ENCODE peak calls at places on chromosomes 3 and 15, in five cellular contexts. One of them, this sample, is unnamed.

GRCh38 chr15:97703400-97703799 is 257.1 kb upstream of the ARRDC4 start:
- DNase-seq in spleen: no peak
- DNase-seq in esophagus squamous epithelium: no peak
- DNase-seq in cardiac muscle cell: no peak
- DNase-seq in HCT116: no peak
- DNase-seq in this sample: no peak

GRCh38 chr3:98769436-98769835 is 6.3 kb downstream of the ST3GAL6 start:
- DNase-seq in HCT116: no peak
- DNase-seq in spleen: no peak
- DNase-seq in esophagus squamous epithelium: no peak
- DNase-seq in cardiac muscle cell: no peak
- DNase-seq in this sample: no peak

GRCh38 chr3:126897943-126898342 is 85.0 kb upstream of the PLXNA1 start:
- DNase-seq in HCT116: no peak
- DNase-seq in esophagus squamous epithelium: no peak
- DNase-seq in cardiac muscle cell: no peak
- DNase-seq in spleen: no peak
- DNase-seq in this sample: peak; percentile 26

GRCh38 chr3:11282250-11283125 is 10.3 kb downstream of the ATG7 start:
- DNase-seq in esophagus squamous epithelium: no peak
- DNase-seq in cardiac muscle cell: no peak
- DNase-seq in HCT116: no peak
- DNase-seq in spleen: no peak
- DNase-seq in this sample: no peak

GRCh38 chr3:187639912-187640822 is 30.0 kb downstream of the SST start:
- DNase-seq in spleen: no peak
- DNase-seq in cardiac muscle cell: no peak
- DNase-seq in esophagus squamous epithelium: no peak
- DNase-seq in HCT116: no peak
- DNase-seq in this sample: no peak

GRCh38 chr3:58659051-58659675 is 7.4 kb downstream of the FAM3D start:
- DNase-seq in esophagus squamous epithelium: no peak
- DNase-seq in cardiac muscle cell: peak; percentile 22
- DNase-seq in HCT116: peak; percentile 24
- DNase-seq in spleen: no peak
- DNase-seq in this sample: peak; percentile 88

GRCh38 chr3:57582470-57583168 is 14.5 kb downstream of the ARF4 start:
- DNase-seq in cardiac muscle cell: no peak
- DNase-seq in HCT116: peak; percentile 24
- DNase-seq in spleen: no peak
- DNase-seq in esophagus squamous epithelium: no peak
- DNase-seq in this sample: peak; percentile 66

GRCh38 chr15:75185271-75186029 is 16.2 kb upstream of the C15orf39 start:
- DNase-seq in esophagus squamous epithelium: no peak
- DNase-seq in cardiac muscle cell: no peak
- DNase-seq in spleen: no peak
- DNase-seq in HCT116: no peak
- DNase-seq in this sample: no peak

GRCh38 chr3:63559884-63560283 is 92.6 kb upstream of the SNTN start:
- DNase-seq in spleen: no peak
- DNase-seq in esophagus squamous epithelium: no peak
- DNase-seq in HCT116: no peak
- DNase-seq in cardiac muscle cell: no peak
- DNase-seq in this sample: no peak

GRCh38 chr15:35358824-35359223 is 187.1 kb downstream of the DPH6 start:
- DNase-seq in cardiac muscle cell: no peak
- DNase-seq in spleen: peak; percentile 14
- DNase-seq in HCT116: no peak
- DNase-seq in esophagus squamous epithelium: no peak
- DNase-seq in this sample: peak; percentile 46

GRCh38 chr15:30922469-30923311 is 19.0 kb downstream of the FAN1 start:
- DNase-seq in esophagus squamous epithelium: no peak
- DNase-seq in HCT116: peak; percentile 6
- DNase-seq in cardiac muscle cell: no peak
- DNase-seq in spleen: no peak
- DNase-seq in this sample: peak; percentile 84

GRCh38 chr15:91655891-91656290 is 197.6 kb upstream of the SLCO3A1 start:
- DNase-seq in cardiac muscle cell: no peak
- DNase-seq in HCT116: no peak
- DNase-seq in spleen: no peak
- DNase-seq in esophagus squamous epithelium: no peak
- DNase-seq in this sample: no peak

GRCh38 chr3:160612386-160613115 is 47.2 kb upstream of the KPNA4 start:
- DNase-seq in cardiac muscle cell: no peak
- DNase-seq in esophagus squamous epithelium: no peak
- DNase-seq in spleen: no peak
- DNase-seq in HCT116: no peak
- DNase-seq in this sample: no peak

GRCh38 chr3:52077376-52077775 is 21.0 kb upstream of the DUSP7 start:
- DNase-seq in HCT116: no peak
- DNase-seq in cardiac muscle cell: peak; percentile 54
- DNase-seq in spleen: no peak
- DNase-seq in esophagus squamous epithelium: no peak
- DNase-seq in this sample: no peak

GRCh38 chr3:52533623-52534280 is at the start of gene NT5DC2:
- DNase-seq in spleen: peak; percentile 86
- DNase-seq in cardiac muscle cell: peak; percentile 90
- DNase-seq in HCT116: no peak
- DNase-seq in esophagus squamous epithelium: no peak
- DNase-seq in this sample: peak; percentile 84

GRCh38 chr3:16490062-16490641 is 23.3 kb downstream of the RFTN1 start:
- DNase-seq in cardiac muscle cell: no peak
- DNase-seq in spleen: no peak
- DNase-seq in esophagus squamous epithelium: no peak
- DNase-seq in HCT116: no peak
- DNase-seq in this sample: no peak

GRCh38 chr3:23671901-23672589 is 133.7 kb upstream of the UBE2E1 start:
- DNase-seq in esophagus squamous epithelium: no peak
- DNase-seq in HCT116: no peak
- DNase-seq in cardiac muscle cell: no peak
- DNase-seq in spleen: no peak
- DNase-seq in this sample: no peak

GRCh38 chr3:36695113-36695768 is 69.1 kb downstream of the DCLK3 start:
- DNase-seq in esophagus squamous epithelium: no peak
- DNase-seq in spleen: no peak
- DNase-seq in HCT116: no peak
- DNase-seq in cardiac muscle cell: no peak
- DNase-seq in this sample: no peak

GRCh38 chr3:9279959-9280358 is 30.5 kb upstream of the SRGAP3 start:
- DNase-seq in esophagus squamous epithelium: no peak
- DNase-seq in spleen: no peak
- DNase-seq in HCT116: no peak
- DNase-seq in cardiac muscle cell: no peak
- DNase-seq in this sample: no peak

GRCh38 chr3:178690571-178690970 is 154.3 kb downstream of the KCNMB2 start:
- DNase-seq in esophagus squamous epithelium: no peak
- DNase-seq in spleen: no peak
- DNase-seq in HCT116: no peak
- DNase-seq in cardiac muscle cell: peak; percentile 18
- DNase-seq in this sample: no peak

GRCh38 chr3:187673012-187673411 is 2.8 kb upstream of the SST start:
- DNase-seq in HCT116: no peak
- DNase-seq in esophagus squamous epithelium: no peak
- DNase-seq in spleen: no peak
- DNase-seq in cardiac muscle cell: no peak
- DNase-seq in this sample: no peak

GRCh38 chr3:133506215-133506901 is 67.1 kb upstream of the CDV3 start:
- DNase-seq in spleen: no peak
- DNase-seq in esophagus squamous epithelium: no peak
- DNase-seq in HCT116: no peak
- DNase-seq in cardiac muscle cell: no peak
- DNase-seq in this sample: no peak

GRCh38 chr3:65030847-65031463 is 343.2 kb upstream of the ADAMTS9 start:
- DNase-seq in esophagus squamous epithelium: no peak
- DNase-seq in spleen: no peak
- DNase-seq in HCT116: no peak
- DNase-seq in cardiac muscle cell: no peak
- DNase-seq in this sample: no peak

GRCh38 chr3:30227571-30228301 is 378.7 kb upstream of the TGFBR2 start:
- DNase-seq in cardiac muscle cell: no peak
- DNase-seq in spleen: no peak
- DNase-seq in HCT116: peak; percentile 27
- DNase-seq in esophagus squamous epithelium: no peak
- DNase-seq in this sample: no peak

GRCh38 chr3:5232570-5232969 is 45.1 kb downstream of the EDEM1 start:
- DNase-seq in HCT116: no peak
- DNase-seq in spleen: no peak
- DNase-seq in esophagus squamous epithelium: no peak
- DNase-seq in cardiac muscle cell: no peak
- DNase-seq in this sample: peak; percentile 78

GRCh38 chr3:15342945-15343344 is 10.6 kb upstream of the SH3BP5 start:
- DNase-seq in spleen: no peak
- DNase-seq in esophagus squamous epithelium: no peak
- DNase-seq in cardiac muscle cell: no peak
- DNase-seq in HCT116: no peak
- DNase-seq in this sample: no peak

GRCh38 chr3:128237348-128238099 is 84.2 kb downstream of the EEFSEC start:
- DNase-seq in HCT116: no peak
- DNase-seq in spleen: no peak
- DNase-seq in cardiac muscle cell: no peak
- DNase-seq in esophagus squamous epithelium: no peak
- DNase-seq in this sample: no peak

GRCh38 chr3:159765860-159766294 is 222.8 kb upstream of the IL12A start:
- DNase-seq in spleen: no peak
- DNase-seq in esophagus squamous epithelium: no peak
- DNase-seq in cardiac muscle cell: peak; percentile 65
- DNase-seq in HCT116: no peak
- DNase-seq in this sample: no peak

GRCh38 chr3:31661286-31661685 is 128.6 kb downstream of the STT3B start:
- DNase-seq in HCT116: no peak
- DNase-seq in cardiac muscle cell: no peak
- DNase-seq in spleen: no peak
- DNase-seq in esophagus squamous epithelium: no peak
- DNase-seq in this sample: no peak
- H3K27ac ChIP-seq in HCT116: no peak overlapping the region
- H3K27ac ChIP-seq in cardiac muscle cell: no peak overlapping the region
- H3K27ac ChIP-seq in spleen: no peak overlapping the region
- H3K27ac ChIP-seq in esophagus squamous epithelium: no peak overlapping the region
- H3K27ac ChIP-seq in this sample: no peak overlapping the region

GRCh38 chr3:13665582-13666226 is 116.8 kb downstream of the FBLN2 start:
- DNase-seq in HCT116: no peak
- DNase-seq in cardiac muscle cell: no peak
- DNase-seq in esophagus squamous epithelium: no peak
- DNase-seq in spleen: no peak
- DNase-seq in this sample: no peak
- TF ChIP-seq CTCF in HCT116: no peak
- TF ChIP-seq CTCF in cardiac muscle cell: no peak
- TF ChIP-seq CTCF in esophagus squamous epithelium: no peak
- TF ChIP-seq CTCF in spleen: no peak
- TF ChIP-seq CTCF in this sample: no peak

GRCh38 chr15:38706956-38707355 is 142.3 kb upstream of the RASGRP1 start:
- DNase-seq in spleen: no peak
- DNase-seq in HCT116: no peak
- DNase-seq in esophagus squamous epithelium: no peak
- DNase-seq in cardiac muscle cell: no peak
- DNase-seq in this sample: no peak
- H3K27ac ChIP-seq in spleen: no peak overlapping the region
- H3K27ac ChIP-seq in HCT116: no peak overlapping the region
- H3K27ac ChIP-seq in esophagus squamous epithelium: peak overlapping the region; percentile 17
- H3K27ac ChIP-seq in cardiac muscle cell: no peak overlapping the region
- H3K27ac ChIP-seq in this sample: no peak overlapping the region

DNA sequence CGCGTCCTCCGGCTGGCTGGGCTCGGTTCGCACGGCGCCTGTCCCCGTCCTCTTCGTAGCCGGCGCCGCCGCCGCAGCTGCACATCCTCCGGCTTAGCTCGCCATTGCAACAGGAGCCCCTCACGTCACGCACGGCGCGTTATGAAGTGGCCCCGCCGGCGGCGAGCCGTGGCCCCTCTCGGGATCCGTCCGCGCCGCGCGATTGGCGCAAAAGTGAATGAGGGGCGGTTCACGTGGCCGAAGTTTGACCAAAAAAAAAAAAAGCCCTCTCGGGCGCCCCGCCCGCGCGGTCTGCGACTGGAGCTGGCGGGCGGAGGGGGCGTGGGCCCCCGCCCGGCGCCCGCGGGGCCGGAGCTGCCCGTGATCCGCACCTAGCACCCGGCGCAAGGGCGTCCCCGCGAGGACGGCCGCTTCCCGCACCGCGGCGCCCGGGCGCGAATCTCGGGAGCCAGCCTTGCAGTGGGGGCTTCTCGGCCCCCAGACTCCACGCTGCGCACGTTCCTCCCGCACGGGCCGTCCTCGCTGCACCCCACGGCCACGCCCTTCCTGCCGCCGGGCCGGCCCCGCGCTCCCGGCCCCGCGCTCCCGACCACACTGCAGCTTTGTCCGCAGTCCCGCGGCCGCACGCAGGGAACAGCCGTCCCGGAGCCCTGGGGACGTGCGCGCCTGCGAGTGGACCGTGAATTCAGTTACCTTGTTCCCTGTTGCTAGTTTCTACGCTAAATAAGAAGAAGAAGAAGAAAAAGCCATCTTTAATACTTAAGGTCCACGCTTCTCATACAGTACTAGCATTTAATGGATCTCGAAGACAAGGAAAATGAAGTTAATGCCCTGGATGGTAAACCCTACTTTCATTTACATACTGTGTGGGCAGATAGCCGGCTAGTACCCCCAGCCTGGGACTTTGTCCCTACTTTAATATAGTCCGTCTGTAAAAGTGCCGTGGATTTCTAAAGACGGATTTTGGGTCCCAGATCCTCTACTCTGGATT is at the start of gene CHSY1:
- DNase-seq in spleen: peak; percentile 98
- DNase-seq in HCT116: peak; percentile 76
- DNase-seq in esophagus squamous epithelium: peak; percentile 47
- DNase-seq in cardiac muscle cell: peak; percentile 93
- DNase-seq in this sample: peak; percentile 85
- TF ChIP-seq CTCF in spleen: no peak
- TF ChIP-seq CTCF in HCT116: no peak
- TF ChIP-seq CTCF in esophagus squamous epithelium: no peak
- TF ChIP-seq CTCF in cardiac muscle cell: peak; percentile 13
- TF ChIP-seq CTCF in this sample: peak; percentile 17

DNA sequence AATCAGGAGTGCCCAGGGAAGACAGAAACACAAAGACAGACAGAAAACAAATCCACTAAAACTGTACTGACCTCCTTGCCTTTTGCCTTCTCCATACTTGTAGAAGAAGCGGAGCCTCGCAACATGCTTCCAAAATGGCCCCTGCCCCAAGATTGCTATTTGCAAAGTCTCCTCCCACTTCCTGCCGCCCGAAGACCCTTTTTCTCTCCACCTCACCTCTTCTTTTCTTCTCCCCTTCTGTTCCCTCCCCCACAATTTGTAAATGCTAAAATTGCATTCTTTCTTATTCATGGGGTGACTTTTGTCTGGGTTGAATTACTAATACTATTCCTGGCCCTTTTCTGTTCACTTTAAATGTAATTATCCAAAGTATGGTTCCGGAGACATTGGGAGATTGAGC is at the start of gene DPPA4:
- DNase-seq in cardiac muscle cell: no peak
- DNase-seq in spleen: no peak
- DNase-seq in esophagus squamous epithelium: no peak
- DNase-seq in HCT116: no peak
- DNase-seq in this sample: peak; percentile 87
- H3K27ac ChIP-seq in cardiac muscle cell: peak within 1 kb of the TSS; percentile 9
- H3K27ac ChIP-seq in spleen: no peak within 1 kb of the TSS
- H3K27ac ChIP-seq in esophagus squamous epithelium: no peak within 1 kb of the TSS
- H3K27ac ChIP-seq in HCT116: no peak within 1 kb of the TSS
- H3K27ac ChIP-seq in this sample: peak within 1 kb of the TSS; percentile 89

This sample was measured in endodermal cell.